ENCODE peak calls at places on chromosomes 2 and 18, in ten cellular contexts. H, S, Y, W, D, G, J, E, R and B are unnamed samples. For H3K4me1, the result is how much of the 10 kb centered on the place peaks cover.

GRCh38 chr2:30655660-30656059 is 151.6 kb downstream of the CAPN13 start:
- DNase-seq in H (no peak), S (no peak), Y (no peak), W (no peak), D (no peak), G (no peak), J (no peak), E (no peak), R (no peak), B (peak)

GRCh38 chr18:77207540-77207939 is 42.1 kb upstream of the GALR1 start:
- DNase-seq in H (peak), S (peak), Y (peak), W (peak), D (peak), G (peak), J (peak), E (peak), R (peak), B (peak)

GRCh38 chr2:178397002-178397605 is 53.9 kb downstream of the PRKRA start:
- DNase-seq in H (no peak), S (no peak), Y (no peak), W (no peak), D (peak), G (peak), J (no peak), E (peak), R (peak), B (no peak)

GRCh38 chr2:31654241-31654640 is 73.5 kb upstream of the SRD5A2 start:
- DNase-seq in H (no peak), S (no peak), Y (no peak), W (no peak), D (no peak), G (no peak), J (no peak), E (no peak), R (no peak), B (no peak)

GRCh38 chr2:217650716-217651360 is 352.0 kb downstream of the TNS1 start:
- DNase-seq in H (peak), S (no peak), Y (no peak), W (no peak), D (peak), G (peak), J (peak), E (peak), R (peak), B (no peak)

GRCh38 chr2:188976545-188977268 is 2.5 kb downstream of the COL3A1 start:
- DNase-seq in H (no peak), S (no peak), Y (no peak), W (no peak), D (no peak), G (no peak), J (no peak), E (no peak), R (no peak), B (no peak)

GRCh38 chr18:62876106-62876505 is 160.8 kb downstream of the PHLPP1 start:
- DNase-seq in H (no peak), S (no peak), Y (no peak), W (no peak), D (no peak), G (no peak), J (no peak), E (no peak), R (peak), B (no peak)

GRCh38 chr2:166057363-166058169 is 70.3 kb downstream of the SCN1A start:
- DNase-seq in H (no peak), S (no peak), Y (no peak), W (no peak), D (peak), G (no peak), J (no peak), E (peak), R (peak), B (no peak)

GRCh38 chr18:2979871-2980606 is 32.9 kb downstream of the LPIN2 start:
- DNase-seq in H (no peak), S (no peak), Y (no peak), W (no peak), D (no peak), G (no peak), J (peak), E (no peak), R (peak), B (no peak)

GRCh38 chr18:22228930-22229329 is 59.5 kb downstream of the GATA6 start:
- DNase-seq in H (no peak), S (no peak), Y (no peak), W (no peak), D (no peak), G (peak), J (no peak), E (no peak), R (no peak), B (no peak)

GRCh38 chr2:69164379-69164778 is 151.4 kb downstream of the ANTXR1 start:
- DNase-seq in H (no peak), S (no peak), Y (no peak), W (no peak), D (no peak), G (peak), J (no peak), E (no peak), R (no peak), B (no peak)

GRCh38 chr2:23145460-23145859 is 239.5 kb upstream of the KLHL29 start:
- DNase-seq in H (no peak), S (no peak), Y (no peak), W (no peak), D (no peak), G (no peak), J (no peak), E (no peak), R (no peak), B (no peak)

GRCh38 chr2:165803123-165803760 is 9.2 kb upstream of the GALNT3 start:
- DNase-seq in H (no peak), S (no peak), Y (no peak), W (peak), D (no peak), G (peak), J (no peak), E (no peak), R (no peak), B (no peak)

GRCh38 chr2:240570531-240571313 is 2.4 kb downstream of the RNPEPL1 start:
- DNase-seq in H (peak), S (peak), Y (peak), W (peak), D (no peak), G (no peak), J (peak), E (no peak), R (no peak), B (peak)

GRCh38 chr2:68994864-68995263 is 18.1 kb upstream of the ANTXR1 start:
- DNase-seq in H (peak), S (no peak), Y (peak), W (no peak), D (no peak), G (no peak), J (no peak), E (no peak), R (no peak), B (peak)

GRCh38 chr2:95526360-95527341 is 42.1 kb upstream of the TRIM43B start:
- DNase-seq in H (peak), S (peak), Y (peak), W (peak), D (peak), G (peak), J (peak), E (peak), R (peak), B (peak)

GRCh38 chr2:211141646-211142045 is 585.2 kb downstream of the CPS1 start:
- DNase-seq in H (no peak), S (no peak), Y (no peak), W (no peak), D (no peak), G (no peak), J (no peak), E (no peak), R (no peak), B (no peak)

GRCh38 chr2:16716944-16717343 is 51.3 kb upstream of the CYRIA start:
- DNase-seq in H (peak), S (no peak), Y (no peak), W (no peak), D (no peak), G (no peak), J (no peak), E (no peak), R (no peak), B (no peak)

GRCh38 chr2:42902939-42903709 is 110.7 kb upstream of the HAAO start:
- DNase-seq in H (no peak), S (no peak), Y (no peak), W (no peak), D (no peak), G (no peak), J (no peak), E (no peak), R (no peak), B (no peak)

GRCh38 chr2:36356990-36357505 is 1.5 kb downstream of the CRIM1 start:
- DNase-seq in H (peak), S (no peak), Y (no peak), W (peak), D (no peak), G (peak), J (no peak), E (no peak), R (no peak), B (no peak)

GRCh38 chr2:161710131-161710915 is 86.1 kb downstream of the SLC4A10 start:
- DNase-seq in H (no peak), S (no peak), Y (no peak), W (no peak), D (no peak), G (no peak), J (no peak), E (no peak), R (no peak), B (no peak)

GRCh38 chr2:106956879-106957278 is 70.9 kb upstream of the ST6GAL2 start:
- DNase-seq in H (peak), S (no peak), Y (no peak), W (no peak), D (no peak), G (no peak), J (no peak), E (peak), R (no peak), B (no peak)

GRCh38 chr18:8040021-8040420 is 472.9 kb downstream of the PTPRM start:
- DNase-seq in H (no peak), S (no peak), Y (no peak), W (no peak), D (no peak), G (no peak), J (no peak), E (no peak), R (no peak), B (no peak)

GRCh38 chr2:30625600-30626208 is 178.7 kb downstream of the LCLAT1 start:
- DNase-seq in H (no peak), S (no peak), Y (no peak), W (no peak), D (no peak), G (no peak), J (no peak), E (no peak), R (no peak), B (no peak)

DNA sequence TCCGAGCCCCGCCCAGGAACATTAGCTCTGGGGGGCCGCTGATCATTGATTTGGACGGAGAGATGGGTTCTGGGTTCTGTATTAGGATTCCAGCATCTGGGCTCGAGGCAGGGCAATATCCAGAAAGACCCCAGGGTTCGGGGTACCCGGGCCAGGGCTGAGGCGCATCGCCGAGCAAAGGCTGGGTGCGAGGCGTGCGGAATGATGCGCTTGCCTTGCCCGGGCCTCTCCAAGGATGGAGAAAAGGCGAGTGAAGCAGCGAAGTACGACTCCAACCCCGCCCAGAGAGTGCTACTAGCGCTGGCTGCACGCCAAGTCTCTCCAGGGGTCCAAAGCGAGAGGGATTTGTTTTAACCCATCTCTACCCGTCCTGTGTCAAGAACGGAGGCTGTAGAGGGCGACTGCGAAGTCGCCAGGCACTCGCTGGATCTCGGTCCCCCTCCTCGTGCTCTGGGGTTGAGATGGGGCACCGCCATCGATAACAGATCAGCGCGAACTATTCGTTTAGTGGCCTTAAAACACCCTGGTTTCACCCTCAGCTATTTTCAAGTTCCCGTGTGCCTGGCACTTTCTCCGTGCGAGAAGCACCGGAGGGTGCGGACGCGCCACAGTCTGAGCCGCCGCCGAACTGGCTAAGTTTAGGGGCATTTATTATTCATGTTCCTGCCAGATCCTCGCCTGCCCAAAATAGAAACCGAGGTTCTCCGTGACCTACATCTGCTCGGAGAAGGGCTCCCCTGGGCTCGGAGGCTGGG is 1.9 kb downstream of the ADCYAP1 start:
- DNase-seq in H (no peak), S (no peak), Y (no peak), W (no peak), D (no peak), G (no peak), J (no peak), E (peak), R (no peak), B (no peak)
- H3K4me1 ChIP-seq in H (under half), S (half or more), Y (half or more), W (under half), D (under half), G (under half), J (under half), E (under half), R (under half), B (under half)

DNA sequence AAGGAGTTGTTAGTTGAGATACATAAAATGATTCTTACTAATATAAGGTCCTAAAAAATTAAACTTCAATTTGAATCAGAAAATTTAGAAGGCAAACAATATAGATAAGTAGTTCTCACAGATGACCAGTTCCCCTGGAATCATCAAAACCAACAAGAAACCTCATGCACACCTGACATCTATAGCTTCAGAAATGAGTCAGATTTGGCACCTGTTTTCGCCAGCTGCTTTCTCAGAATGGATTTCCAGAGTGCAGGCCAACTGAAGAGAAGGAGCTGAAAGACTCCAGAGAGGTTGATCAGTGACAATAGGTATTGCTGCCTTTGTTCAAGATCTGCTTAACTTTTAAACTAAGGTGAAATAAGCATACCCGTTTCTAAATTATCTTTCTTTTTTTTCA is 192.4 kb downstream of the RDH14 start:
- DNase-seq in H (no peak), S (no peak), Y (no peak), W (no peak), D (no peak), G (peak), J (no peak), E (no peak), R (no peak), B (no peak)
- H3K4me1 ChIP-seq in H (under half), S (under half), Y (under half), W (under half), D (under half), G (under half), J (under half), E (under half), R (under half), B (under half)

DNA sequence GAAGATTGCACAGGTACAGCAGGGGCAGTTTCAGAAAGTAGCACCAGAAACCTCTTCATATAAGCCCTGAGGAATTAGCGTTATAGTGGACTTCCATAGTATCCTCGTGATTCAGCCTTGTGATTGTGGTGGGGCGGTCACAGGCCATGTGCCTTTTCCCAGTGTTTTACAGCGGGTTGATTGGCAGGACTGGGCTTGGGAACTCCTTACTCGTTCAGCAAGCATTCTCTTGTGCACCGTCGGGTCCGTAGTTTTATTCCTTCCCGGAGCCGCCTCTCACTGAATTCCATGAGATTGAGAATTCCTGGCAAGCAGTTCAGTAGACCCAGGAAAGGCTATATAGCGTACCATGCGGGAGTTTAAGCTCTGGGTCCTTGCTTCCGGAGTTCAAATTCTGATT is 5.2 kb downstream of the COPS8 start:
- DNase-seq in H (no peak), S (no peak), Y (no peak), W (no peak), D (no peak), G (no peak), J (no peak), E (no peak), R (no peak), B (no peak)
- H3K4me1 ChIP-seq in H (under half), S (half or more), Y (under half), W (under half), D (under half), G (under half), J (under half), E (under half), R (under half), B (half or more)

GRCh38 chr2:237870754-237871651 is 11.6 kb downstream of the RAMP1 start:
- DNase-seq in H (no peak), S (no peak), Y (peak), W (no peak), D (no peak), G (no peak), J (no peak), E (no peak), R (no peak), B (no peak)
- H3K4me1 ChIP-seq in H (under half), S (half or more), Y (half or more), W (under half), D (under half), G (under half), J (under half), E (under half), R (under half), B (under half)

DNA sequence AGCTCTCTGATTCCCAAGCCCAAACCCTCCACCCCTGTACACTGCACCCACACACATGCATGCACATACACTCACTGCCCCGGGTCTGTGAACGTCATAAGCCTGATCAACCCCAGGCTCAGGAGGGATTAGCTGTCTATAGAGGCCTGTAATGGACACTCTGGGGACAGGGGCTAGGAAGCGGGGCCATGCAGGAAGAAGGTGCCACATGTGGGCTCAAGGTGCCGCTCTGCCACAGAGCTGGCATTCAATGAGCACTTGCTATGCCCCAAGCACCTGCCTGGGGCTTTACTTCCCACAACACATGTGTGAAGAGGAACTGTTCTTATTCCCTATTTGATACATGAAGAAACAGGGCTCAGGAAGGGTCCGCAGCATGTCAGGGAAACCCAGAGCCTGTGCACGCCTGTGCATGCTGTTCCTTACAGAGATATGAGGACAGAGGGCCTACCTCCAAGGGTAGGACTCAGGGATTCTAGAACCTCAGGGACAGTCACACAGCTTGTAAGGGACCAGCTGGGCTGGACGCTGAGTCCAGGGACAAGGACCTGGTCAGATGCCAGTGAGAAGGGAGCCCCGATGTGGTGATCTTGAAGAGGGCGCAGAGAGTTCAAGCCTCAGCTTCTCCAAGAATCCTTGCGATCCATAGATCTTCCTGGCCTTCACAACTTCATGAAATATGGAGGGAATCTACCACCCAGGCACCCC is 5.0 kb downstream of the BIN1 start:
- DNase-seq in H (no peak), S (no peak), Y (no peak), W (no peak), D (no peak), G (no peak), J (no peak), E (no peak), R (no peak), B (no peak)
- H3K4me1 ChIP-seq in H (under half), S (half or more), Y (under half), W (under half), D (half or more), G (under half), J (under half), E (under half), R (half or more), B (half or more)

GRCh38 chr2:53784431-53784830 is 2.3 kb downstream of the ASB3 start:
- DNase-seq in H (no peak), S (no peak), Y (no peak), W (no peak), D (no peak), G (peak), J (no peak), E (no peak), R (no peak), B (no peak)
- H3K4me1 ChIP-seq in H (under half), S (half or more), Y (under half), W (under half), D (under half), G (under half), J (under half), E (under half), R (under half), B (under half)

GRCh38 chr2:108588070-108588668 is 53.9 kb downstream of the LIMS1 start:
- DNase-seq in H (no peak), S (peak), Y (no peak), W (no peak), D (no peak), G (peak), J (no peak), E (no peak), R (no peak), B (no peak)

GRCh38 chr2:108589786-108590185 is 55.5 kb downstream of the LIMS1 start:
- DNase-seq in H (no peak), S (no peak), Y (no peak), W (no peak), D (no peak), G (no peak), J (no peak), E (no peak), R (no peak), B (no peak)

GRCh38 chr2:108593547-108594098 is 59.4 kb downstream of the LIMS1 start:
- DNase-seq in H (no peak), S (no peak), Y (no peak), W (no peak), D (no peak), G (peak), J (no peak), E (no peak), R (peak), B (no peak)

GRCh38 chr2:108589372-108589771 is 55.1 kb downstream of the LIMS1 start:
- DNase-seq in H (no peak), S (no peak), Y (no peak), W (no peak), D (no peak), G (no peak), J (no peak), E (no peak), R (no peak), B (no peak)

GRCh38 chr2:108591163-108591562 is 56.9 kb downstream of the LIMS1 start:
- DNase-seq in H (no peak), S (no peak), Y (no peak), W (no peak), D (no peak), G (no peak), J (no peak), E (no peak), R (no peak), B (no peak)
- H3K4me1 ChIP-seq in H (under half), S (half or more), Y (half or more), W (under half), D (under half), G (half or more), J (under half), E (under half), R (half or more), B (half or more)